ENCODE peak calls at places on chromosomes 13 and 19, in four cellular contexts. D, X, P and W are unnamed samples.

GRCh38 chr13:39209731-39210633 is 171.7 kb downstream of the NHLRC3 start:
- ATAC-seq in D (no peak), X (no peak), P (no peak), W (no peak)

GRCh38 chr19:3643592-3644313 is 17.2 kb upstream of the CACTIN start:
- ATAC-seq in D (no peak), X (no peak), P (no peak), W (no peak)

GRCh38 chr19:862529-863304 is 3.3 kb downstream of the CFD start:
- ATAC-seq in D (peak; percentile 61), X (peak; percentile 45), P (peak; percentile 10), W (peak; percentile 59)

GRCh38 chr13:112510002-112510780 is 77.8 kb downstream of the TUBGCP3 start:
- ATAC-seq in D (peak; percentile 97), X (peak; percentile 51), P (peak; percentile 93), W (no peak)

GRCh38 chr13:33489563-33489962 is 204.0 kb upstream of the STARD13 start:
- ATAC-seq in D (no peak), X (no peak), P (no peak), W (no peak)

GRCh38 chr13:71977028-71977427 is 110.0 kb upstream of the DACH1 start:
- ATAC-seq in D (no peak), X (no peak), P (no peak), W (no peak)

GRCh38 chr19:13959141-13959961 is 7.0 kb downstream of the DCAF15 start:
- ATAC-seq in D (no peak), X (peak; percentile 2), P (no peak), W (no peak)

GRCh38 chr19:35284153-35285140 is 2.1 kb downstream of the HAMP start:
- ATAC-seq in D (no peak), X (no peak), P (no peak), W (no peak)

GRCh38 chr13:112477070-112477619 is 101.0 kb downstream of the SPACA7 start:
- ATAC-seq in D (no peak), X (no peak), P (no peak), W (no peak)

GRCh38 chr13:113947321-113948033 is 26.4 kb downstream of the C13orf46 start:
- ATAC-seq in D (no peak), X (no peak), P (peak; percentile 32), W (no peak)

GRCh38 chr13:52665325-52665724 is 12.7 kb downstream of the SUGT1 start:
- ATAC-seq in D (peak; percentile 45), X (no peak), P (no peak), W (peak; percentile 40)

GRCh38 chr13:76009491-76009890 is 373.4 kb downstream of the LMO7 start:
- ATAC-seq in D (no peak), X (no peak), P (no peak), W (no peak)

GRCh38 chr19:15419413-15420025 is 731 bp upstream of the AKAP8L start:
- ATAC-seq in D (no peak), X (no peak), P (no peak), W (no peak)

GRCh38 chr13:102400619-102401125 is 1.2 kb downstream of the FGF14 start:
- ATAC-seq in D (peak; percentile 47), X (peak; percentile 18), P (no peak), W (peak; percentile 6)

GRCh38 chr19:8557637-8558238 is 19.5 kb downstream of the MYO1F start:
- ATAC-seq in D (no peak), X (no peak), P (peak; percentile 50), W (peak; percentile 52)

GRCh38 chr13:114266241-114266640 is 15.2 kb upstream of the UPF3A start:
- ATAC-seq in D (no peak), X (no peak), P (no peak), W (no peak)

GRCh38 chr19:2290441-2291184 is 8.6 kb upstream of the PEAK3 start:
- ATAC-seq in D (no peak), X (peak; percentile 29), P (peak; percentile 6), W (peak; percentile 35)

GRCh38 chr19:34482380-34483250 is 1.1 kb downstream of the WTIP start:
- ATAC-seq in D (peak; percentile 33), X (no peak), P (peak; percentile 33), W (no peak)

GRCh38 chr19:33132425-33132824 is 511 bp downstream of the WDR88 start:
- ATAC-seq in D (peak; percentile 38), X (no peak), P (peak; percentile 80), W (no peak)

GRCh38 chr13:112532837-112533745 is 54.9 kb downstream of the TUBGCP3 start:
- ATAC-seq in D (no peak), X (peak; percentile 41), P (no peak), W (no peak)

GRCh38 chr19:18475004-18475453 is 37.1 kb upstream of the ISYNA1 start:
- ATAC-seq in D (no peak), X (no peak), P (no peak), W (peak; percentile 45)